ENCODE peak calls at places on chromosomes 1 and 21, in eight cellular contexts. Y, C, U, N, J, A, R and S are unnamed samples.

GRCh38 chr1:93136445-93136844 is 43.8 kb downstream of the TMED5 start:
- DNase-seq in Y (no peak), C (no peak), U (no peak), N (no peak), J (no peak), A (no peak), R (no peak), S (no peak)

GRCh38 chr1:74323937-74324473 is 88.8 kb downstream of the TNNI3K start:
- DNase-seq in Y (no peak), C (no peak), U (no peak), N (no peak), J (no peak), A (no peak), R (no peak), S (no peak)

GRCh38 chr1:10286244-10286643 is 75.9 kb downstream of the KIF1B start:
- DNase-seq in Y (no peak), C (no peak), U (no peak), N (no peak), J (no peak), A (peak; percentile 39), R (no peak), S (no peak)

GRCh38 chr1:93093332-93094006 is 14.4 kb downstream of the MTF2 start:
- DNase-seq in Y (no peak), C (no peak), U (no peak), N (no peak), J (no peak), A (peak; percentile 15), R (no peak), S (peak; percentile 26)

GRCh38 chr1:224459051-224459450 is 24.5 kb upstream of the WDR26 start:
- DNase-seq in Y (no peak), C (no peak), U (no peak), N (no peak), J (peak; percentile 16), A (no peak), R (no peak), S (no peak)

GRCh38 chr1:245802941-245803665 is 648.3 kb downstream of the KIF26B start:
- DNase-seq in Y (peak; percentile 72), C (no peak), U (no peak), N (no peak), J (no peak), A (no peak), R (no peak), S (no peak)

GRCh38 chr1:242856289-242856688 is 331.8 kb upstream of the PLD5 start:
- DNase-seq in Y (no peak), C (no peak), U (no peak), N (no peak), J (no peak), A (no peak), R (no peak), S (no peak)

GRCh38 chr1:233355841-233356704 is 28.5 kb downstream of the MAP3K21 start:
- DNase-seq in Y (no peak), C (no peak), U (no peak), N (no peak), J (no peak), A (no peak), R (no peak), S (no peak)

GRCh38 chr1:36778773-36779172 is 255.5 kb downstream of the GRIK3 start:
- DNase-seq in Y (no peak), C (peak; percentile 49), U (no peak), N (no peak), J (no peak), A (no peak), R (no peak), S (no peak)

GRCh38 chr1:193905288-193906085 is 719.1 kb upstream of the B3GALT2 start:
- DNase-seq in Y (peak; percentile 4), C (no peak), U (no peak), N (no peak), J (no peak), A (peak; percentile 36), R (peak; percentile 40), S (no peak)

GRCh38 chr21:46196733-46197132 is 12.5 kb upstream of the SPATC1L start:
- DNase-seq in Y (no peak), C (peak; percentile 5), U (no peak), N (no peak), J (no peak), A (no peak), R (no peak), S (no peak)

GRCh38 chr1:191579019-191579418 is 579.2 kb upstream of the RGS18 start:
- DNase-seq in Y (no peak), C (no peak), U (no peak), N (no peak), J (no peak), A (no peak), R (no peak), S (no peak)

GRCh38 chr1:245807306-245807705 is 652.5 kb downstream of the KIF26B start:
- DNase-seq in Y (peak; percentile 67), C (no peak), U (no peak), N (no peak), J (no peak), A (no peak), R (no peak), S (no peak)

GRCh38 chr1:55311979-55312378 is 96.8 kb upstream of the USP24 start:
- DNase-seq in Y (no peak), C (peak; percentile 31), U (no peak), N (no peak), J (no peak), A (no peak), R (no peak), S (no peak)

GRCh38 chr1:246117066-246117791 is 389.9 kb downstream of the SMYD3 start:
- DNase-seq in Y (peak; percentile 35), C (peak; percentile 57), U (no peak), N (no peak), J (peak; percentile 70), A (peak; percentile 64), R (peak; percentile 60), S (peak; percentile 60)

GRCh38 chr1:185263292-185263691 is 53.8 kb downstream of the IVNS1ABP start:
- DNase-seq in Y (no peak), C (no peak), U (no peak), N (no peak), J (no peak), A (no peak), R (no peak), S (no peak)

GRCh38 chr1:161139765-161140164 is 7.3 kb upstream of the DEDD start:
- DNase-seq in Y (no peak), C (peak; percentile 64), U (no peak), N (no peak), J (peak; percentile 60), A (peak; percentile 57), R (peak; percentile 77), S (peak; percentile 56)

GRCh38 chr1:192654607-192655389 is 18.9 kb downstream of the RGS13 start:
- DNase-seq in Y (peak; percentile 57), C (no peak), U (no peak), N (no peak), J (no peak), A (peak; percentile 85), R (peak; percentile 77), S (no peak)

GRCh38 chr1:205925730-205926129 is 17.5 kb downstream of the SLC26A9 start:
- DNase-seq in Y (peak; percentile 94), C (no peak), U (no peak), N (no peak), J (no peak), A (peak; percentile 85), R (peak; percentile 77), S (no peak)

GRCh38 chr21:35256468-35256988 is 207.4 kb upstream of the RUNX1 start:
- DNase-seq in Y (peak; percentile 99), C (peak; percentile 5), U (no peak), N (peak; percentile 89), J (peak; percentile 53), A (peak; percentile 100), R (peak; percentile 98), S (peak; percentile 24)
- TF ChIP-seq CTCF in Y (no peak), C (no peak), U (no peak), N (no peak), J (no peak), A (no peak), R (no peak), S (no peak)

DNA sequence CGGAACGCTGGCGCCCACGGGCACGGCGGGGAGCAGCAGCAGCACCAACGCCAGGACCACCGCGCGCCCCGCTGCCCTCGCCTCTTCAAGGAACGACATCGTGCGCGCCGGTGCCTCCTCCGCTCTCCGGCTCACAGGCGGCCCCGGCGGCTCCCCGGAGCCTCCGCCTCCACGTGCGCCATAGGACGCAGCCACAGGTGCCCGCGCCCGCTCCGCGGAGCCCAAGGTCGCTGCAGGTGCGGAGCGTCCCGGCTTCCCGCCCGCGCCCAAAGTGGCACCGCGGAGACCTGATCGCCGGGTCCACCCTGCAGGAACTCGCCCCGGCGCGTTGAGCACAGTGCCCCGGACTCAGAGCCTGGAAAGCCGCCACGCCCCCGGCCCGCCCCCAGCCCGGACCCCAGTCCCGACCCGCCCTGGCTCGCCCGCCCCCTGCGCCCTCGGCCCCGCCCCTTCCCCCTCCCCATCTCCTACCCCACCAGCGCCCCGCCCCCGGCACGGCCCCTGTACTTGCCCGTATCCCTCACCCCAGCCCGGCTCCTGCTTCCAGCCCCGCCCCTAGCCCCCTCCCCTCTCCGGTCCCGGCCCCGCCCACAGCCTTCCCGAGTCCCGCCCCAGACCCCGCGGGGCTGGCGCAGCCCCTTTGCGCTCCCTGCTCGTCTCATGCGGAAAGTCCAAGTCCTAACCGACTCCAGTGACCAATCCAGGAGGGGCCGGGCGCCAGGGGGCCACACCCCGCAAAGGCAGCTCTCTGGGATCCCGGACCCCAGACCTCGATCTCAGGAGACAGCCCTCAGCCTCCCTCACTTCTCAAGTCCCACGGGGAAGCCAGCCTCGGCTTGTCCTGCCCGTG is at the start of gene MEGF6:
- DNase-seq in Y (no peak), C (peak; percentile 99), U (no peak), N (peak; percentile 69), J (peak; percentile 81), A (peak; percentile 8), R (peak; percentile 75), S (peak; percentile 98)
- H3K9ac ChIP-seq in Y (peak within 1 kb of the TSS; percentile 14), C (no peak within 1 kb of the TSS), U (no peak within 1 kb of the TSS), N (peak within 1 kb of the TSS; percentile 73), J (no peak within 1 kb of the TSS), A (no peak within 1 kb of the TSS), R (no peak within 1 kb of the TSS), S (peak within 1 kb of the TSS; percentile 30)

DNA sequence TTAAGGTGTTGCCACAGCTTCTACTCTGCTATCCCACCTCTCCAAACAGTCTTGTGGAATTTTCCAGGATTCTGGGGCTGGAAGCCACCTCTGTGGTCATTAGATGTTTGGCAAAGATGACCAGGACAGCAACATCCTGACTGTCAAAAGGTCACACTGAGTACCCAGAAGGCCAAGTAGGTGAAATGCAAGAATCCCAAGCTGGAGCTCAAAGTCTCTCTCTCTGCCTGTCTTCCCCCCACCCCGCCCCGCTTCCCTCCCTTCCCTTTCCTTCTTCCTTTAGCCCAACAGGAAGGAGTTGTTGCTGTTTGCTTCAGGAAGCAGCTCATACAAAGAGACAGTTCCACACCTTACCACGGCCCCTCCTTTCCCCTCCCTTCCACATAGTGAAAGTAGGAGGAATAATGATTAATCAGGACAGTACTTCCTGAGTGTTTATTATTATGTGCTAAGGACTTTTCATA is 75.6 kb upstream of the SLC2A1 start:
- DNase-seq in Y (no peak), C (no peak), U (no peak), N (no peak), J (no peak), A (no peak), R (peak; percentile 44), S (no peak)
- H3K4me1 ChIP-seq in Y (no peaks in the 10 kb centered on the region), C (no peaks in the 10 kb centered on the region), U (peaks cover 15% of the 10 kb centered on the region), N (peaks cover 12% of the 10 kb centered on the region), J (peaks cover 2% of the 10 kb centered on the region), A (peaks cover 1% of the 10 kb centered on the region), R (peaks cover 14% of the 10 kb centered on the region), S (peaks cover 54% of the 10 kb centered on the region)

DNA sequence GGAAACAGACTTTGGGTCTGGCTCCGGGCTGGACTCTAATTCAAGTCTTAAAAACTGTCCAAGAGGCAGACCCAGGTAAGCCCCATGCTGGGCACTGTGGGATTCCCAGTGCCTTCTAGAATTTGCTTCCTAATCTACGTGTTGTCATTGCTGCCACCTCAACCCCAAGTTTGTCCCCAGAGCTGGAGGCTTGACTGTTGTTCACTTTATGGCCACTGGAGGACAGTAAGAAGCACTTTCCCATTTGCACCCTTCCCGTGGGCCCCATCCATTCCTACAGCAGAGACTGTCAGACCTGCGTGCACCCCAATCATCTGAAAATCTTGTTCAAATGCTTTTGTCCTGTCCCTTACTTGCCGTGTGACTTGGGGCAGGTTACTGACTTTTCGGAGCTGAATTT is 29.4 kb upstream of the VASH2 start:
- DNase-seq in Y (no peak), C (no peak), U (no peak), N (no peak), J (peak; percentile 72), A (no peak), R (no peak), S (no peak)
- TF ChIP-seq CTCF in Y (no peak), C (peak; percentile 36), U (no peak), N (peak; percentile 61), J (peak; percentile 88), A (peak; percentile 21), R (peak; percentile 43), S (peak; percentile 42)